ENCODE peak calls at places on chromosomes 2 and 18, in four cellular contexts. L, K, S and C are unnamed samples.

GRCh38 chr18:63949068-63949737 is at the start of gene HMSD:
- DNase-seq in L (no peak), K (no peak), S (peak; percentile 43), C (peak; percentile 80)

GRCh38 chr2:75224636-75225094 is 25.3 kb upstream of the TACR1 start:
- DNase-seq in L (no peak), K (no peak), S (no peak), C (no peak)

GRCh38 chr2:171706152-171706803 is 19.0 kb downstream of the DYNC1I2 start:
- DNase-seq in L (no peak), K (no peak), S (no peak), C (no peak)

GRCh38 chr18:36850527-36851201 is 21.7 kb downstream of the KIAA1328 start:
- DNase-seq in L (peak; percentile 75), K (no peak), S (no peak), C (no peak)

GRCh38 chr2:102041351-102041750 is 49.6 kb downstream of the IL1R2 start:
- DNase-seq in L (no peak), K (no peak), S (no peak), C (no peak)

GRCh38 chr18:23802817-23803216 is 113.6 kb downstream of the LAMA3 start:
- DNase-seq in L (no peak), K (no peak), S (no peak), C (no peak)

GRCh38 chr18:12403601-12404506 is 3.9 kb upstream of the PRELID3A start:
- DNase-seq in L (peak; percentile 71), K (no peak), S (no peak), C (peak; percentile 4)

GRCh38 chr18:23998811-23999210 is 15.7 kb upstream of the TTC39C start:
- DNase-seq in L (no peak), K (no peak), S (no peak), C (no peak)

GRCh38 chr2:109331864-109332848 is 203.2 kb downstream of the SH3RF3 start:
- DNase-seq in L (peak; percentile 82), K (peak; percentile 93), S (no peak), C (no peak)

GRCh38 chr2:147659051-147659450 is 185.8 kb upstream of the ACVR2A start:
- DNase-seq in L (peak; percentile 39), K (no peak), S (no peak), C (no peak)

GRCh38 chr2:117571590-117572349 is 242.7 kb upstream of the DDX18 start:
- DNase-seq in L (no peak), K (no peak), S (no peak), C (no peak)

GRCh38 chr2:19866741-19867140 is 35.0 kb downstream of the TTC32 start:
- DNase-seq in L (no peak), K (no peak), S (no peak), C (no peak)

GRCh38 chr18:70195014-70195614 is 10.4 kb downstream of the RTTN start:
- DNase-seq in L (no peak), K (no peak), S (no peak), C (no peak)

GRCh38 chr18:48909721-48910120 is 41.0 kb downstream of the SMAD7 start:
- DNase-seq in L (no peak), K (no peak), S (no peak), C (no peak)

GRCh38 chr18:45253973-45254372 is 361.3 kb upstream of the SLC14A2 start:
- DNase-seq in L (no peak), K (no peak), S (no peak), C (no peak)

GRCh38 chr2:73112026-73112912 is 479 bp downstream of the RAB11FIP5 start:
- DNase-seq in L (no peak), K (no peak), S (peak; percentile 28), C (peak; percentile 56)

GRCh38 chr2:45974762-45975408 is 322.3 kb upstream of the EPAS1 start:
- DNase-seq in L (no peak), K (no peak), S (no peak), C (peak; percentile 79)

GRCh38 chr2:80154231-80154915 is 150.2 kb downstream of the LRRTM1 start:
- DNase-seq in L (no peak), K (no peak), S (no peak), C (no peak)

GRCh38 chr2:163281717-163282116 is 443.1 kb upstream of the KCNH7 start:
- DNase-seq in L (no peak), K (no peak), S (no peak), C (no peak)

GRCh38 chr2:200278694-200279316 is 27.7 kb upstream of the SPATS2L start:
- DNase-seq in L (no peak), K (no peak), S (no peak), C (no peak)

GRCh38 chr18:49894827-49895226 is 81.5 kb upstream of the ACAA2 start:
- DNase-seq in L (no peak), K (no peak), S (no peak), C (no peak)

GRCh38 chr18:46264255-46264654 is 160.1 kb downstream of the HAUS1 start:
- DNase-seq in L (no peak), K (no peak), S (no peak), C (no peak)

GRCh38 chr2:123976249-123976648 is 48.8 kb upstream of the CNTNAP5 start:
- DNase-seq in L (no peak), K (no peak), S (no peak), C (no peak)

GRCh38 chr2:149192425-149192824 is 138.0 kb upstream of the LYPD6 start:
- DNase-seq in L (no peak), K (no peak), S (no peak), C (no peak)

GRCh38 chr2:108927936-108928659 is 60.9 kb downstream of the EDAR start:
- DNase-seq in L (no peak), K (no peak), S (peak; percentile 24), C (peak; percentile 57)

GRCh38 chr18:30811580-30811979 is 231.0 kb downstream of the DSC3 start:
- DNase-seq in L (no peak), K (no peak), S (no peak), C (no peak)

GRCh38 chr2:196258407-196258806 is 87.0 kb upstream of the STK17B start:
- DNase-seq in L (no peak), K (no peak), S (no peak), C (no peak)

GRCh38 chr2:176455865-176456291 is 186.6 kb downstream of the MTX2 start:
- DNase-seq in L (no peak), K (no peak), S (no peak), C (no peak)

GRCh38 chr18:10042492-10042891 is 128.7 kb downstream of the VAPA start:
- DNase-seq in L (no peak), K (no peak), S (no peak), C (no peak)
- TF ChIP-seq CTCF in L (no peak), K (no peak), S (no peak), C (no peak)

GRCh38 chr2:28462122-28462521 is 33.7 kb upstream of the PLB1 start:
- DNase-seq in L (no peak), K (no peak), S (no peak), C (no peak)

GRCh38 chr2:28465148-28465885 is 30.5 kb upstream of the PLB1 start:
- DNase-seq in L (no peak), K (no peak), S (no peak), C (no peak)

GRCh38 chr2:28463211-28463610 is 32.6 kb upstream of the PLB1 start:
- DNase-seq in L (no peak), K (no peak), S (no peak), C (no peak)

GRCh38 chr2:28461056-28461455 is 34.8 kb upstream of the PLB1 start:
- DNase-seq in L (no peak), K (no peak), S (no peak), C (no peak)

DNA sequence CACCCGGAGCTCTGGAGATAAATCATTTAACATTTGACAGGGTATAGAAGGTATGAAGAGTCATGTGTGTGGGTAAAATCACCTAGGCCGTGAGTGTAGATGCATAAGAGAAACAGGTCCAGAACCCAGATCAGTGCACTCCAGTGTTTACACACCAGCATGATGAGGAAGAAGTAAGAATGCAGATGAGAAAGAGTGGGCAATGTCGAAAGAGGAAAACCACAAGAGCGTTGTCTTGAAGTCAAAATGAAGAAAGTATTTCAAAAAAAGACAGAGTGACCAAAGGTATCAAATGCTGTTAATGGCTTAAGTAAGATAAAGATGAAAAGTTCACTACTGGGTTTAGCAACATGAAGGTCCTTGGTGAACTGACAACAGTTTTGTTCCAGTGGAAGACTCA is 32.0 kb upstream of the PLB1 start:
- DNase-seq in L (no peak), K (no peak), S (no peak), C (no peak)
- TF ChIP-seq CTCF in L (no peak), K (no peak), S (no peak), C (no peak)

DNA sequence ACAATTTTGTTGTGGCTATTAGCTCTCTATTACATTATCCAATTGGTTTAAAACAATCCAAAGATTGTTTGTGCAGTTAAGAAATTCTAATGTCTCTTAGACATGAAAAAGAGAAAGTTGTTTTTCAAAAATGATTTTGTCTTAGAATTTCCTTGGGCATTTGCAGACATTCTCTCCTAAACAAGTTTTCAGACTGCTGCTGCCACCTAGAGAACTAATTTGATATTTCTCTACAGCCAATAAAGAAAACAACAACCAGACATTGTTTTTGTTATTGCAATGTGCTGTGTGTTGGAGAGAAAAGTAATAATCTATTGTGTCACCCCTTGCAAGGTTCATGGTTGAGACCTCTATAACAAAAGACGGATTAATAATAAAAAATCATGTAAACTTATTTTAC is 119.0 kb upstream of the SYT4 start:
- DNase-seq in L (no peak), K (no peak), S (no peak), C (no peak)
- TF ChIP-seq CTCF in L (no peak), K (peak; percentile 52), S (no peak), C (no peak)

GRCh38 chr2:25342372-25343186 is 854 bp upstream of the DNMT3A start:
- DNase-seq in L (no peak), K (peak; percentile 95), S (peak; percentile 78), C (peak; percentile 95)

GRCh38 chr2:25343187-25343825 is 1.6 kb upstream of the DNMT3A start:
- DNase-seq in L (no peak), K (no peak), S (no peak), C (no peak)

GRCh38 chr2:25341031-25341727 is 546 bp downstream of the DNMT3A start:
- DNase-seq in L (no peak), K (no peak), S (peak; percentile 25), C (peak; percentile 90)

GRCh38 chr2:25340340-25340886 is 1.3 kb downstream of the DNMT3A start:
- DNase-seq in L (no peak), K (no peak), S (no peak), C (peak; percentile 62)

DNA sequence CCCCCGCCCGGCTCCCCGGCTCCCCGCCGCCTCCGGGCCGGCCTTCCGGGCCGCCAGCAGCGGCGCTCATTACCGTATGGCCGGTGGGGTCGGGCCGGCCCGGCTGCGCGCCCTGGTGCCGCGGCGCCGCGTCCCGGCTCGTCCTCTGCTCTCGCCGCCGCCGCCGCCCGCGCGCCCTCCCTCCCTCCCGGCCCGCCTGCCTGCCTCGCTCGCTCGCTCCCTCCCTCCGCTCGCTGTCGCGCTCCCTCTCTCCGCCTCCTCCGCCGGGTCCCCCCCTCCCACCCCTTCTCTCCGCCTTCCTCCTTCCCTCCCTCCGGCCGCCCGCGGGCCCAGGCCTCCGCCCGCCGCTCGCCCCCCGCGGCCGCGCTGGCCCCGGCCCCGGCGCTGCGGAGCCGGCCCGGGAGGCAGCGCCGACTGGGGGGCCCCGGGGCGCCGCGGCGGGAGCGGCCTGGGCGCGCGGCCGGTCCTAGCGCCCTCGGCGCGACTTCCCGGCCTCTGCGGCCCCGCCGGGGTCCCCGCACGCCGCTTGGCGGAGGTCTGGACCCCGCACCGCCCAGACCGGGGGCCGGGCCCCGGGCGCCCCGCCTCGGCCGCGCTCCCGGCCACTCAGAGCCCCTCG is at the start of gene DNMT3A:
- DNase-seq in L (no peak), K (no peak), S (peak; percentile 64), C (peak; percentile 89)
- TF ChIP-seq CTCF in L (no peak), K (no peak), S (no peak), C (no peak)